ENCODE peak calls at places on chromosome X, in seven cellular contexts. M, E, S, B, Y, C and L are unnamed samples.

GRCh38 chrX:97310373-97310772 is 426.7 kb downstream of the RPA4 start:
- DNase-seq in S (peak), E (peak), M (no peak), B (no peak), Y (peak), C (no peak), L (no peak)

GRCh38 chrX:131763674-131764073 is 219.8 kb downstream of the OR13H1 start:
- DNase-seq in C (no peak), M (peak), B (peak), S (no peak), Y (peak), E (no peak), L (peak)

GRCh38 chrX:48703642-48704481 is 7.3 kb downstream of the SUV39H1 start:
- DNase-seq in Y (peak), S (no peak), B (no peak), E (no peak), M (no peak), C (no peak), L (peak)

GRCh38 chrX:40130207-40130606 is 32.4 kb upstream of the BCOR start:
- DNase-seq in B (no peak), C (no peak), S (no peak), E (no peak), Y (peak), M (no peak), L (no peak)

GRCh38 chrX:152641996-152642395 is 4.3 kb downstream of the GABRQ start:
- DNase-seq in E (peak), Y (peak), B (no peak), C (no peak), M (no peak), S (peak), L (peak)

GRCh38 chrX:132807411-132808030 is 150.9 kb downstream of the HS6ST2 start:
- DNase-seq in S (no peak), Y (no peak), E (no peak), B (no peak), C (no peak), M (no peak), L (no peak)

GRCh38 chrX:78548012-78548411 is 111.1 kb downstream of the RTL3 start:
- DNase-seq in E (no peak), C (no peak), S (no peak), Y (peak), B (no peak), M (no peak), L (no peak)

GRCh38 chrX:150848914-150849365 is 49.5 kb downstream of the CD99L2 start:
- DNase-seq in E (no peak), M (no peak), C (no peak), B (peak), S (no peak), Y (no peak), L (no peak)

GRCh38 chrX:18574591-18574990 is 97.3 kb downstream of the RS1 start:
- DNase-seq in M (no peak), E (no peak), C (peak), Y (peak), S (no peak), B (no peak), L (no peak)

GRCh38 chrX:47030339-47030738 is 47.9 kb upstream of the RGN start:
- DNase-seq in C (no peak), Y (peak), M (peak), E (no peak), S (peak), B (no peak), L (peak)

GRCh38 chrX:66638591-66639500 is at the start of gene EDA2R:
- DNase-seq in E (peak), S (peak), M (peak), B (peak), C (no peak), Y (peak), L (no peak)

GRCh38 chrX:150982235-150982785 is 825 bp upstream of the HMGB3 start:
- DNase-seq in E (no peak), B (no peak), C (no peak), Y (no peak), S (no peak), M (no peak), L (no peak)